ENCODE peak calls at places on chromosome 1, in five cellular contexts. A is WTC11, X is HepG2, Y is H1, L is K562. D is an unnamed sample.

GRCh38 chr1:25430073-25430665 is 528 bp upstream of the MACO1 start:
- DNase-seq in A (peak), Y (peak), X (peak), L (peak), D (peak)

GRCh38 chr1:113141650-113142473 is 68.9 kb downstream of the LRIG2 start:
- DNase-seq in A (no peak), X (no peak), L (peak), Y (no peak), D (peak)

GRCh38 chr1:98920441-98921110 is 84.1 kb downstream of the PLPPR5 start:
- DNase-seq in L (no peak), Y (no peak), A (no peak), X (no peak), D (no peak)

GRCh38 chr1:31084782-31085569 is 19.5 kb upstream of the PUM1 start:
- DNase-seq in L (peak), Y (no peak), X (no peak), A (no peak), D (no peak)

GRCh38 chr1:245990315-245991022 is 516.6 kb downstream of the SMYD3 start:
- DNase-seq in Y (no peak), A (no peak), X (peak), L (no peak), D (no peak)

GRCh38 chr1:50332941-50333594 is 90.2 kb downstream of the DMRTA2 start:
- DNase-seq in L (peak), X (peak), Y (peak), A (peak), D (peak)

GRCh38 chr1:220579317-220579716 is 51.4 kb downstream of the MARK1 start:
- DNase-seq in A (no peak), L (no peak), X (no peak), Y (no peak), D (no peak)

GRCh38 chr1:160117709-160118183 is 2.2 kb downstream of the ATP1A2 start:
- DNase-seq in L (no peak), A (no peak), X (no peak), Y (no peak), D (no peak)

GRCh38 chr1:46166521-46167462 is 8.1 kb upstream of the TSPAN1 start:
- DNase-seq in X (no peak), Y (peak), A (peak), L (no peak), D (no peak)

GRCh38 chr1:184669400-184669799 is 85.3 kb downstream of the EDEM3 start:
- DNase-seq in Y (no peak), X (no peak), L (no peak), A (no peak), D (no peak)
- TF ChIP-seq JUN in Y (no peak), X (no peak), L (no peak), A (no peak), D (no peak)

GRCh38 chr1:152109231-152109997 is 5.8 kb downstream of the TCHH start:
- DNase-seq in Y (peak), X (no peak), L (no peak), A (peak), D (peak)
- TF ChIP-seq JUN in Y (no peak), X (no peak), L (no peak), A (no peak), D (no peak)

GRCh38 chr1:201793306-201793925 is 35.5 kb upstream of the IPO9 start:
- DNase-seq in X (no peak), Y (no peak), L (no peak), A (no peak), D (no peak)

GRCh38 chr1:201791051-201791774 is 37.7 kb upstream of the IPO9 start:
- DNase-seq in Y (no peak), L (no peak), X (no peak), A (no peak), D (no peak)

GRCh38 chr1:201790261-201790660 is 38.7 kb upstream of the IPO9 start:
- DNase-seq in A (no peak), Y (no peak), X (no peak), L (no peak), D (no peak)

GRCh38 chr1:201792534-201793305 is 36.2 kb upstream of the IPO9 start:
- DNase-seq in X (peak), Y (peak), L (peak), A (peak), D (peak)

DNA sequence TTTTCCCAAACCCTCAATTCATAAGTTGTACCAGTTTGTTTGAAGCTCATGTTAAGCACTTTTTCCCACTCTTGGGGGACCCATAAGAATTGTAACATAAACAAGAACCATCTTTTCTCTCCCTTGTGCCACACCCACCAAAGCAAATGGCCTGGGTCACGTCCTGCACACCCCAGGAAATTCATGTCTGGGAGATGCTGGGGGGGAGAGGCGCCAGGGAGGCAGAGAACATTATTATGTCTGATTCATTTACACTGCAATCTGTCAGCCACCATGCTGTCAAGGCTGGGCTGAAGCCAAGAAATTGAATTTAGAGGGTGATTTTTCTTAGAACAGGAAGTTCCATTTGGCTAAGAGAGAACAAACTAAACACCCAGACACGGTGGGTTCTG is 37.2 kb upstream of the IPO9 start:
- DNase-seq in L (no peak), Y (no peak), A (no peak), X (no peak), D (no peak)
- TF ChIP-seq JUN in L (no peak), Y (no peak), A (no peak), X (no peak), D (no peak)

GRCh38 chr1:23469372-23469982 is 14.5 kb downstream of the ASAP3 start:
- DNase-seq in Y (no peak), X (no peak), A (no peak), L (no peak), D (no peak)

GRCh38 chr1:23471473-23472075 is 12.4 kb downstream of the ASAP3 start:
- DNase-seq in A (no peak), X (no peak), L (no peak), Y (no peak), D (no peak)

GRCh38 chr1:23473037-23473800 is 10.8 kb downstream of the ASAP3 start:
- DNase-seq in X (peak), Y (no peak), L (no peak), A (no peak), D (no peak)

GRCh38 chr1:23472351-23473036 is 11.5 kb downstream of the ASAP3 start:
- DNase-seq in L (no peak), Y (no peak), A (no peak), X (peak), D (no peak)

GRCh38 chr1:23470282-23471070 is 13.5 kb downstream of the ASAP3 start:
- DNase-seq in L (no peak), Y (no peak), A (no peak), X (no peak), D (no peak)
- TF ChIP-seq JUN in L (no peak), Y (no peak), A (no peak), X (no peak), D (no peak)

DNA sequence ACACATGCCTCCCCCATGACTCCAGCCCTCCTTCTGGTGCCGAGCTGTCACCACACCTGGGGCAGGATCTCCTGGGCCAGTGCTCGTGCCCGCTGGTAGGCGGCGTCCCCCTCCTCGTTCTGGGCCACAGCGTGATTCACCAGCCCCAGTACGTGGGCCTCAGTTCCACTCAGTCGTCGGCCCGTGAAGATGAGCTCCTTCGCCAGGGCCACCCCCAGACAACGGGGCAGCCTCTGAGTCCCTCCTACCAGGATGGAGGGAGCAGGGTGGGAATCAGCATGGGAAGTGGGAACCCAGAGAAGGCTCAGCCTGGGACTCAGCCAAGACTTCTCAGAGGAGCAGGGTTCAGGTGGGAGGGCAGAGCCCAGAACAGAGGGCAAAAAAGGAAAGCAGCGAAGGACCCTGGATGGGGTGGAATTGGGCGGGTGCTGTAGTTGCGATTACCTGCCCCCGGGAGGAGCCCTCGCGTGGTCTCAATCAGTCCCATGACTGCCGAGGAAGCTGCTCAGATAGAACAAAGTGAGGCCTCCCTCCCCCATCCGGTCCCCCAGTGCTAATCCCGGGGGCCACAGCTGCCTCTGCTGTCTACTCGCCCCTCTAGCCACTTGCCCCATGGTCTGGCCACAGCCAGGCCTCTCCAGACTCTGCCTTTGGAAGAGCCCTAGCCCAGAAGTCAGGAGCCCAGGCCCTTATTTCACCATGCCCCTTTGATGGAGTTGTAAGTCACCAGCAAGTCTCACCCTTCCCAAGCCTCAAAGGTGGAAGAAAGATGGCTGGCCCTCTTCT is 16.8 kb downstream of the ECHDC2 start:
- DNase-seq in A (peak), Y (peak), L (peak), X (no peak), D (peak)
- TF ChIP-seq JUN in A (no peak), Y (no peak), L (no peak), X (no peak), D (no peak)

GRCh38 chr1:212488436-212489283 is 55.9 kb downstream of the NENF start:
- DNase-seq in L (no peak), A (no peak), Y (no peak), X (peak), D (peak)
- TF ChIP-seq JUN in L (no peak), A (no peak), Y (no peak), X (no peak), D (peak)

GRCh38 chr1:86714561-86715244 is 10.3 kb downstream of the SH3GLB1 start:
- DNase-seq in L (no peak), Y (no peak), X (no peak), A (no peak), D (no peak)
- TF ChIP-seq JUN in L (no peak), Y (no peak), X (no peak), A (no peak), D (no peak)

D was measured in A549.